ENCODE peak calls at places on chromosomes 5 and 9, in four cellular contexts. I, B, D and X are unnamed samples.

GRCh38 chr5:165227515-165227914 is 1722.1 kb downstream of the MAT2B start:
- DNase-seq in I (no peak), B (no peak), D (no peak), X (peak; percentile 4)

GRCh38 chr5:174087783-174088182 is 42.3 kb downstream of the NSG2 start:
- DNase-seq in D (no peak), I (no peak), B (no peak), X (no peak)

GRCh38 chr9:70404261-70404660 is 10.2 kb downstream of the KLF9 start:
- DNase-seq in D (no peak), I (peak; percentile 10), B (no peak), X (no peak)

GRCh38 chr5:6202113-6202512 is 176.2 kb downstream of the MED10 start:
- DNase-seq in B (no peak), D (no peak), I (no peak), X (no peak)

GRCh38 chr9:84504360-84504759 is 163.8 kb upstream of the SLC28A3 start:
- DNase-seq in I (no peak), B (no peak), D (no peak), X (no peak)

GRCh38 chr9:122354536-122355199 is 16.2 kb upstream of the PTGS1 start:
- DNase-seq in B (no peak), D (peak; percentile 25), I (no peak), X (no peak)

GRCh38 chr9:38380872-38381534 is 11.5 kb upstream of the ALDH1B1 start:
- DNase-seq in D (no peak), B (no peak), I (no peak), X (no peak)

GRCh38 chr5:149915392-149916260 is 29.0 kb downstream of the PDE6A start:
- DNase-seq in D (no peak), I (no peak), B (no peak), X (no peak)

GRCh38 chr5:160054047-160054446 is 45.1 kb downstream of the TTC1 start:
- DNase-seq in D (no peak), I (no peak), B (no peak), X (no peak)

GRCh38 chr5:150131461-150131860 is 24.2 kb downstream of the PDGFRB start:
- DNase-seq in D (no peak), B (no peak), I (no peak), X (no peak)

GRCh38 chr5:777756-778161 is 6.8 kb downstream of the ZDHHC11B start:
- DNase-seq in D (no peak), I (peak; percentile 9), B (no peak), X (no peak)

GRCh38 chr5:132486318-132487094 is 4.1 kb downstream of the IRF1 start:
- DNase-seq in B (peak; percentile 20), I (peak; percentile 14), D (no peak), X (no peak)

GRCh38 chr5:81904166-81904565 is 67.7 kb upstream of the ATG10 start:
- DNase-seq in D (no peak), I (no peak), B (no peak), X (no peak)

GRCh38 chr9:72029986-72030385 is 30.4 kb downstream of the C9orf57 start:
- DNase-seq in B (no peak), I (no peak), D (no peak), X (no peak)

GRCh38 chr9:134410078-134410834 is 84.0 kb downstream of the RXRA start:
- DNase-seq in D (no peak), I (no peak), B (no peak), X (no peak)

GRCh38 chr5:163005949-163006348 is 431.4 kb upstream of the CCNG1 start:
- DNase-seq in I (no peak), D (no peak), B (no peak), X (no peak)
- TF ChIP-seq CTCF in I (no peak), D (no peak), B (no peak), X (no peak)

GRCh38 chr9:108043585-108043984 is 554.0 kb upstream of the KLF4 start:
- DNase-seq in I (no peak), B (no peak), D (no peak), X (no peak)
- H3K4me3 ChIP-seq in I (no peak overlapping the region), B (no peak overlapping the region), D (no peak overlapping the region), X (no peak overlapping the region)

GRCh38 chr5:16519435-16519834 is 53.8 kb upstream of the ZNF622 start:
- DNase-seq in D (no peak), I (no peak), B (no peak), X (no peak)

GRCh38 chr5:16520806-16521205 is 55.2 kb upstream of the ZNF622 start:
- DNase-seq in I (no peak), D (no peak), B (no peak), X (no peak)

GRCh38 chr5:16518606-16519005 is 53.0 kb upstream of the ZNF622 start:
- DNase-seq in B (no peak), D (no peak), I (no peak), X (no peak)

GRCh38 chr5:16510123-16510522 is 44.5 kb upstream of the ZNF622 start:
- DNase-seq in B (no peak), D (no peak), I (no peak), X (no peak)

GRCh38 chr5:16515532-16515931 is 49.9 kb upstream of the ZNF622 start:
- DNase-seq in I (no peak), B (no peak), D (no peak), X (no peak)
- TF ChIP-seq CTCF in I (no peak), B (no peak), D (no peak), X (no peak)

GRCh38 chr9:105063665-105064247 is 135.8 kb upstream of the ABCA1 start:
- DNase-seq in D (peak; percentile 11), I (peak; percentile 20), B (no peak), X (peak; percentile 96)
- H3K4me3 ChIP-seq in D (no peak overlapping the region), I (no peak overlapping the region), B (no peak overlapping the region), X (no peak overlapping the region)

DNA sequence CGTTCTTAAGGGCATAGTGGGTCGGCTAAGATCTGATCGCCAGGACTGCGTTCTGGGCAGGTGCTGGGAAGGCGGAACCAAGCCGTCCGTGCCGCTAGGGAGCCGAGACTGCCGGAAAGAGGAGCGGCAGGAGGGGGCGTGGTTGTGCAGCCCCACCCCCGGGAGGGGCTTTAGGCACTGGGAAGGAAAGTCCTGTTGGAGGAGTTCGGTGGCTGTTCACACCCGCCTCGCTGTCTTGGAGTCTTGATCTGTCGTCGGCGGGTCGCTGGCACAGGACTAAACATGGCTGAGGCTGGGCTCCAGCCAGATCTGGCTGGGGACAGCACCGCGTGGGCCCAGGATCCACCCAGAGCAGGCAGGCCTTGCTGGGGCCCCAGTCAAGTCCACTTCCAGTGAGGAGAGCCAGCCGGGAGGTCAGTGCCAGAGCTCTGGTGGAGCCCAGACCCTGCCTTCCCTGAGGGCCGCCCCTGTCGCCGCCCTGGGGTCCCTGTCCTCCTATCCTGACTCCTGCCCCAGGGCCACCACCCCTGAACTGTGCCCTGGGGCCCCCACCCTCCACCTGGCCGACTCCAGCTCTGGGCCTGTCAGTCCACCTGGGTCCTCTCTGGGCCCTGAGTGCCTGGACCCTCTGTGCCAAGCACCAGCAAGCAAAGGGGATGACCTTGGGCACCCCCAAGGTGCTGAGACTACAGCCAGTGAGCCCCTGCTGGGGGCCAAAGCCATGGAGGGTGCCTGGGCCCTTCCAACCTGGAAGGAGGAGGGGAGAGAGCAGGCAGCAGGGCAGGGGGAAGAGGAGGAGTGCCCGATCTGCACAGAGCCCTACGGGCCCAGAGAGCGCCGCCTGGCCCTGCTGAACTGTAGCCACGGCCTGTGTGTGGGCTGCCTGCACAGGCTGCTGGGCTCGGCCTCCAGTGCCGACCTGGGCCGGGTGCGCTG is 4.5 kb downstream of the RNF208 start:
- DNase-seq in B (no peak), I (no peak), D (peak; percentile 73), X (peak; percentile 52)
- TF ChIP-seq CTCF in B (no peak), I (no peak), D (no peak), X (no peak)

GRCh38 chr5:55600086-55600485 is 65.3 kb upstream of the PLPP1 start:
- DNase-seq in B (no peak), I (no peak), D (no peak), X (no peak)

GRCh38 chr5:55600536-55601208 is 65.9 kb upstream of the PLPP1 start:
- DNase-seq in B (no peak), D (peak; percentile 56), I (peak; percentile 57), X (peak; percentile 90)

GRCh38 chr5:55604611-55605067 is 69.9 kb upstream of the PLPP1 start:
- DNase-seq in D (no peak), I (no peak), B (no peak), X (peak; percentile 59)

GRCh38 chr5:55601209-55601618 is 66.5 kb upstream of the PLPP1 start:
- DNase-seq in B (no peak), I (peak; percentile 90), D (peak; percentile 90), X (peak; percentile 91)

GRCh38 chr5:55603947-55604346 is 69.2 kb upstream of the PLPP1 start:
- DNase-seq in D (no peak), I (no peak), B (no peak), X (no peak)
- H3K4me3 ChIP-seq in D (no peak overlapping the region), I (no peak overlapping the region), B (no peak overlapping the region), X (no peak overlapping the region)

GRCh38 chr5:153661897-153662296 is 171.4 kb downstream of the GRIA1 start:
- DNase-seq in I (no peak), B (no peak), D (no peak), X (peak; percentile 17)
- TF ChIP-seq CTCF in I (no peak), B (no peak), D (no peak), X (no peak)

DNA sequence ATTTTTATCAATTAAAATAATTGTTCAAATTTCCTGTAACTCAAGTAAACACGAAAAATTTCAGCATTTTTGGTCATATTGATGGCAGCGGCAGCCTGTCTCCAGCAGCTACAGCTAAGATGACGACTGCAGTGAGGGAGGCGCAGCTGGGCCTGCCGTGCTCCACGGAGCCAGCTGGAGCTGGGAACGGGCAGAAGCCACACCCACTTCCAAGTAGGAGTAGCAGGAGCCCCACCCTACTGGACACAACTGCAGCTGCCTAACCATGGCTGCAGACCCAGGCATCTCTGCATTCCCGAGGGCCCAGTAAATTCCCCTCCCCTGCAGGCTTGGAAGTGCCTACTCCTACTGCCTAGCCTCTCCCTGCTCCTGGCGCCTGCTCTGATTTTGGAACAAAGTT is 2031.7 kb downstream of the EFNA5 start:
- DNase-seq in B (no peak), I (no peak), D (no peak), X (no peak)
- H3K4me3 ChIP-seq in B (no peak overlapping the region), I (no peak overlapping the region), D (no peak overlapping the region), X (no peak overlapping the region)

GRCh38 chr9:13445123-13445522 is 165.6 kb upstream of the MPDZ start:
- DNase-seq in D (peak; percentile 17), I (no peak), B (no peak), X (no peak)

GRCh38 chr9:13448482-13448881 is 169.0 kb upstream of the MPDZ start:
- DNase-seq in I (no peak), B (no peak), D (no peak), X (no peak)

GRCh38 chr9:13446261-13446660 is 166.8 kb upstream of the MPDZ start:
- DNase-seq in B (no peak), D (no peak), I (no peak), X (no peak)

GRCh38 chr9:13447551-13448422 is 168.3 kb upstream of the MPDZ start:
- DNase-seq in D (no peak), I (no peak), B (no peak), X (no peak)

GRCh38 chr9:13446935-13447334 is 167.4 kb upstream of the MPDZ start:
- DNase-seq in I (no peak), B (no peak), D (no peak), X (no peak)
- TF ChIP-seq CTCF in I (peak; percentile 32), B (no peak), D (peak; percentile 26), X (no peak)